ENCODE peak calls at places on chromosome 12, in nine cellular contexts. One of them, this sample, is unnamed.

GRCh38 chr12:2793561-2793960 is 1.2 kb upstream of the FKBP4 start:
- DNase-seq in frontal cortex: no peak
- DNase-seq in type B pancreatic cell: no peak
- DNase-seq in choroid plexus epithelial cell: no peak
- DNase-seq in progenitor cell of endocrine pancreas: no peak
- DNase-seq in stimulated activated CD8-positive, alpha-beta memory T cell treated with anti-CD3 and anti-CD28 coated beads, Interleukin-12 subunit alpha, Interleukin-12 subunit beta, amount 100 ng/mL, for 1 hour: no peak
- DNase-seq in fibroblast of lung: no peak
- DNase-seq in SW 1271: no peak
- DNase-seq in KG1: no peak
- DNase-seq in this sample: no peak

GRCh38 chr12:118237908-118238307 is 102.0 kb downstream of the PEBP1 start:
- DNase-seq in frontal cortex: no peak
- DNase-seq in type B pancreatic cell: no peak
- DNase-seq in choroid plexus epithelial cell: peak
- DNase-seq in progenitor cell of endocrine pancreas: no peak
- DNase-seq in stimulated activated CD8-positive, alpha-beta memory T cell treated with anti-CD3 and anti-CD28 coated beads, Interleukin-12 subunit alpha, Interleukin-12 subunit beta, amount 100 ng/mL, for 1 hour: no peak
- DNase-seq in fibroblast of lung: no peak
- DNase-seq in SW 1271: no peak
- DNase-seq in KG1: no peak
- DNase-seq in this sample: no peak

GRCh38 chr12:104025771-104026170 is 24.2 kb downstream of the GLT8D2 start:
- DNase-seq in frontal cortex: no peak
- DNase-seq in type B pancreatic cell: no peak
- DNase-seq in choroid plexus epithelial cell: no peak
- DNase-seq in progenitor cell of endocrine pancreas: no peak
- DNase-seq in stimulated activated CD8-positive, alpha-beta memory T cell treated with anti-CD3 and anti-CD28 coated beads, Interleukin-12 subunit alpha, Interleukin-12 subunit beta, amount 100 ng/mL, for 1 hour: no peak
- DNase-seq in fibroblast of lung: no peak
- DNase-seq in SW 1271: no peak
- DNase-seq in KG1: no peak
- DNase-seq in this sample: no peak

GRCh38 chr12:52056801-52057613 is 5.8 kb downstream of the NR4A1 start:
- DNase-seq in frontal cortex: no peak
- DNase-seq in type B pancreatic cell: no peak
- DNase-seq in choroid plexus epithelial cell: no peak
- DNase-seq in progenitor cell of endocrine pancreas: no peak
- DNase-seq in stimulated activated CD8-positive, alpha-beta memory T cell treated with anti-CD3 and anti-CD28 coated beads, Interleukin-12 subunit alpha, Interleukin-12 subunit beta, amount 100 ng/mL, for 1 hour: no peak
- DNase-seq in fibroblast of lung: peak
- DNase-seq in SW 1271: no peak
- DNase-seq in KG1: no peak
- DNase-seq in this sample: no peak

GRCh38 chr12:106976013-106976658 is 10.8 kb downstream of the MTERF2 start:
- DNase-seq in frontal cortex: no peak
- DNase-seq in type B pancreatic cell: no peak
- DNase-seq in choroid plexus epithelial cell: peak
- DNase-seq in progenitor cell of endocrine pancreas: no peak
- DNase-seq in stimulated activated CD8-positive, alpha-beta memory T cell treated with anti-CD3 and anti-CD28 coated beads, Interleukin-12 subunit alpha, Interleukin-12 subunit beta, amount 100 ng/mL, for 1 hour: no peak
- DNase-seq in fibroblast of lung: peak
- DNase-seq in SW 1271: no peak
- DNase-seq in KG1: no peak
- DNase-seq in this sample: no peak

GRCh38 chr12:21676781-21677180 is 19.1 kb upstream of the LDHB start:
- DNase-seq in frontal cortex: no peak
- DNase-seq in type B pancreatic cell: no peak
- DNase-seq in choroid plexus epithelial cell: no peak
- DNase-seq in progenitor cell of endocrine pancreas: no peak
- DNase-seq in stimulated activated CD8-positive, alpha-beta memory T cell treated with anti-CD3 and anti-CD28 coated beads, Interleukin-12 subunit alpha, Interleukin-12 subunit beta, amount 100 ng/mL, for 1 hour: no peak
- DNase-seq in fibroblast of lung: no peak
- DNase-seq in SW 1271: no peak
- DNase-seq in KG1: no peak
- DNase-seq in this sample: no peak

GRCh38 chr12:93130371-93131049 is 201.4 kb upstream of the EEA1 start:
- DNase-seq in frontal cortex: no peak
- DNase-seq in type B pancreatic cell: no peak
- DNase-seq in choroid plexus epithelial cell: no peak
- DNase-seq in progenitor cell of endocrine pancreas: no peak
- DNase-seq in stimulated activated CD8-positive, alpha-beta memory T cell treated with anti-CD3 and anti-CD28 coated beads, Interleukin-12 subunit alpha, Interleukin-12 subunit beta, amount 100 ng/mL, for 1 hour: no peak
- DNase-seq in fibroblast of lung: no peak
- DNase-seq in SW 1271: no peak
- DNase-seq in KG1: no peak
- DNase-seq in this sample: no peak

GRCh38 chr12:6292606-6293005 is 17.9 kb upstream of the PLEKHG6 start:
- DNase-seq in frontal cortex: no peak
- DNase-seq in type B pancreatic cell: no peak
- DNase-seq in choroid plexus epithelial cell: peak
- DNase-seq in progenitor cell of endocrine pancreas: no peak
- DNase-seq in stimulated activated CD8-positive, alpha-beta memory T cell treated with anti-CD3 and anti-CD28 coated beads, Interleukin-12 subunit alpha, Interleukin-12 subunit beta, amount 100 ng/mL, for 1 hour: no peak
- DNase-seq in fibroblast of lung: peak
- DNase-seq in SW 1271: no peak
- DNase-seq in KG1: no peak
- DNase-seq in this sample: no peak

GRCh38 chr12:92158711-92159534 is 13.3 kb upstream of the BTG1 start:
- DNase-seq in frontal cortex: no peak
- DNase-seq in type B pancreatic cell: no peak
- DNase-seq in choroid plexus epithelial cell: no peak
- DNase-seq in progenitor cell of endocrine pancreas: no peak
- DNase-seq in stimulated activated CD8-positive, alpha-beta memory T cell treated with anti-CD3 and anti-CD28 coated beads, Interleukin-12 subunit alpha, Interleukin-12 subunit beta, amount 100 ng/mL, for 1 hour: no peak
- DNase-seq in fibroblast of lung: peak
- DNase-seq in SW 1271: no peak
- DNase-seq in KG1: peak
- DNase-seq in this sample: no peak

GRCh38 chr12:9741726-9742125 is 8.8 kb upstream of the CLECL1 start:
- DNase-seq in frontal cortex: no peak
- DNase-seq in type B pancreatic cell: no peak
- DNase-seq in choroid plexus epithelial cell: no peak
- DNase-seq in progenitor cell of endocrine pancreas: no peak
- DNase-seq in stimulated activated CD8-positive, alpha-beta memory T cell treated with anti-CD3 and anti-CD28 coated beads, Interleukin-12 subunit alpha, Interleukin-12 subunit beta, amount 100 ng/mL, for 1 hour: peak
- DNase-seq in fibroblast of lung: no peak
- DNase-seq in SW 1271: no peak
- DNase-seq in KG1: peak
- DNase-seq in this sample: peak

GRCh38 chr12:106428379-106428778 is 70.8 kb downstream of the POLR3B start:
- DNase-seq in frontal cortex: no peak
- DNase-seq in type B pancreatic cell: no peak
- DNase-seq in choroid plexus epithelial cell: peak
- DNase-seq in progenitor cell of endocrine pancreas: no peak
- DNase-seq in stimulated activated CD8-positive, alpha-beta memory T cell treated with anti-CD3 and anti-CD28 coated beads, Interleukin-12 subunit alpha, Interleukin-12 subunit beta, amount 100 ng/mL, for 1 hour: no peak
- DNase-seq in fibroblast of lung: peak
- DNase-seq in SW 1271: no peak
- DNase-seq in KG1: no peak
- DNase-seq in this sample: no peak

GRCh38 chr12:131753757-131754156 is 42.9 kb downstream of the SFSWAP start:
- DNase-seq in frontal cortex: no peak
- DNase-seq in type B pancreatic cell: no peak
- DNase-seq in choroid plexus epithelial cell: no peak
- DNase-seq in progenitor cell of endocrine pancreas: no peak
- DNase-seq in stimulated activated CD8-positive, alpha-beta memory T cell treated with anti-CD3 and anti-CD28 coated beads, Interleukin-12 subunit alpha, Interleukin-12 subunit beta, amount 100 ng/mL, for 1 hour: no peak
- DNase-seq in fibroblast of lung: no peak
- DNase-seq in SW 1271: no peak
- DNase-seq in KG1: no peak
- DNase-seq in this sample: no peak

GRCh38 chr12:84727964-84728363 is 184.6 kb downstream of the SLC6A15 start:
- DNase-seq in frontal cortex: no peak
- DNase-seq in type B pancreatic cell: no peak
- DNase-seq in choroid plexus epithelial cell: peak
- DNase-seq in progenitor cell of endocrine pancreas: no peak
- DNase-seq in stimulated activated CD8-positive, alpha-beta memory T cell treated with anti-CD3 and anti-CD28 coated beads, Interleukin-12 subunit alpha, Interleukin-12 subunit beta, amount 100 ng/mL, for 1 hour: no peak
- DNase-seq in fibroblast of lung: no peak
- DNase-seq in SW 1271: no peak
- DNase-seq in KG1: no peak
- DNase-seq in this sample: no peak

GRCh38 chr12:76621582-76622024 is 62.0 kb upstream of the OSBPL8 start:
- DNase-seq in frontal cortex: peak
- DNase-seq in type B pancreatic cell: no peak
- DNase-seq in choroid plexus epithelial cell: peak
- DNase-seq in progenitor cell of endocrine pancreas: peak
- DNase-seq in stimulated activated CD8-positive, alpha-beta memory T cell treated with anti-CD3 and anti-CD28 coated beads, Interleukin-12 subunit alpha, Interleukin-12 subunit beta, amount 100 ng/mL, for 1 hour: peak
- DNase-seq in fibroblast of lung: peak
- DNase-seq in SW 1271: no peak
- DNase-seq in KG1: peak
- DNase-seq in this sample: peak

GRCh38 chr12:124862768-124863408 is 776 bp downstream of the SCARB1 start:
- DNase-seq in frontal cortex: no peak
- DNase-seq in type B pancreatic cell: no peak
- DNase-seq in choroid plexus epithelial cell: peak
- DNase-seq in progenitor cell of endocrine pancreas: no peak
- DNase-seq in stimulated activated CD8-positive, alpha-beta memory T cell treated with anti-CD3 and anti-CD28 coated beads, Interleukin-12 subunit alpha, Interleukin-12 subunit beta, amount 100 ng/mL, for 1 hour: no peak
- DNase-seq in fibroblast of lung: peak
- DNase-seq in SW 1271: no peak
- DNase-seq in KG1: peak
- DNase-seq in this sample: no peak

GRCh38 chr12:121250359-121250758 is 40.4 kb downstream of the P2RX4 start:
- DNase-seq in frontal cortex: no peak
- DNase-seq in type B pancreatic cell: no peak
- DNase-seq in choroid plexus epithelial cell: no peak
- DNase-seq in progenitor cell of endocrine pancreas: no peak
- DNase-seq in stimulated activated CD8-positive, alpha-beta memory T cell treated with anti-CD3 and anti-CD28 coated beads, Interleukin-12 subunit alpha, Interleukin-12 subunit beta, amount 100 ng/mL, for 1 hour: no peak
- DNase-seq in fibroblast of lung: no peak
- DNase-seq in SW 1271: no peak
- DNase-seq in KG1: no peak
- DNase-seq in this sample: no peak

GRCh38 chr12:132275110-132275531 is 54.3 kb downstream of the GALNT9 start:
- DNase-seq in frontal cortex: no peak
- DNase-seq in type B pancreatic cell: no peak
- DNase-seq in choroid plexus epithelial cell: peak
- DNase-seq in progenitor cell of endocrine pancreas: no peak
- DNase-seq in stimulated activated CD8-positive, alpha-beta memory T cell treated with anti-CD3 and anti-CD28 coated beads, Interleukin-12 subunit alpha, Interleukin-12 subunit beta, amount 100 ng/mL, for 1 hour: no peak
- DNase-seq in fibroblast of lung: peak
- DNase-seq in SW 1271: no peak
- DNase-seq in KG1: no peak
- DNase-seq in this sample: no peak

GRCh38 chr12:130919115-130919514 is 34.6 kb upstream of the ADGRD1 start:
- DNase-seq in frontal cortex: no peak
- DNase-seq in type B pancreatic cell: no peak
- DNase-seq in choroid plexus epithelial cell: no peak
- DNase-seq in progenitor cell of endocrine pancreas: no peak
- DNase-seq in stimulated activated CD8-positive, alpha-beta memory T cell treated with anti-CD3 and anti-CD28 coated beads, Interleukin-12 subunit alpha, Interleukin-12 subunit beta, amount 100 ng/mL, for 1 hour: no peak
- DNase-seq in fibroblast of lung: no peak
- DNase-seq in SW 1271: no peak
- DNase-seq in KG1: no peak
- DNase-seq in this sample: no peak

GRCh38 chr12:91511795-91512420 is 329.3 kb upstream of the DCN start:
- DNase-seq in frontal cortex: no peak
- DNase-seq in type B pancreatic cell: no peak
- DNase-seq in choroid plexus epithelial cell: no peak
- DNase-seq in progenitor cell of endocrine pancreas: no peak
- DNase-seq in stimulated activated CD8-positive, alpha-beta memory T cell treated with anti-CD3 and anti-CD28 coated beads, Interleukin-12 subunit alpha, Interleukin-12 subunit beta, amount 100 ng/mL, for 1 hour: no peak
- DNase-seq in fibroblast of lung: no peak
- DNase-seq in SW 1271: no peak
- DNase-seq in KG1: no peak
- DNase-seq in this sample: no peak

GRCh38 chr12:116126610-116127009 is 150.9 kb downstream of the MED13L start:
- DNase-seq in frontal cortex: no peak
- DNase-seq in type B pancreatic cell: no peak
- DNase-seq in choroid plexus epithelial cell: no peak
- DNase-seq in progenitor cell of endocrine pancreas: no peak
- DNase-seq in stimulated activated CD8-positive, alpha-beta memory T cell treated with anti-CD3 and anti-CD28 coated beads, Interleukin-12 subunit alpha, Interleukin-12 subunit beta, amount 100 ng/mL, for 1 hour: no peak
- DNase-seq in fibroblast of lung: peak
- DNase-seq in SW 1271: no peak
- DNase-seq in KG1: no peak
- DNase-seq in this sample: no peak

GRCh38 chr12:47033081-47033480 is 46.3 kb upstream of the PCED1B start:
- DNase-seq in frontal cortex: no peak
- DNase-seq in type B pancreatic cell: no peak
- DNase-seq in choroid plexus epithelial cell: peak
- DNase-seq in progenitor cell of endocrine pancreas: no peak
- DNase-seq in stimulated activated CD8-positive, alpha-beta memory T cell treated with anti-CD3 and anti-CD28 coated beads, Interleukin-12 subunit alpha, Interleukin-12 subunit beta, amount 100 ng/mL, for 1 hour: no peak
- DNase-seq in fibroblast of lung: peak
- DNase-seq in SW 1271: no peak
- DNase-seq in KG1: no peak
- DNase-seq in this sample: no peak

GRCh38 chr12:15563683-15564082 is 225.5 kb downstream of the EPS8 start:
- DNase-seq in frontal cortex: no peak
- DNase-seq in type B pancreatic cell: no peak
- DNase-seq in choroid plexus epithelial cell: peak
- DNase-seq in progenitor cell of endocrine pancreas: no peak
- DNase-seq in stimulated activated CD8-positive, alpha-beta memory T cell treated with anti-CD3 and anti-CD28 coated beads, Interleukin-12 subunit alpha, Interleukin-12 subunit beta, amount 100 ng/mL, for 1 hour: no peak
- DNase-seq in fibroblast of lung: peak
- DNase-seq in SW 1271: no peak
- DNase-seq in KG1: no peak
- DNase-seq in this sample: no peak

GRCh38 chr12:132597333-132598283 is 12.8 kb downstream of the LRCOL1 start:
- DNase-seq in frontal cortex: no peak
- DNase-seq in type B pancreatic cell: no peak
- DNase-seq in choroid plexus epithelial cell: peak
- DNase-seq in progenitor cell of endocrine pancreas: no peak
- DNase-seq in stimulated activated CD8-positive, alpha-beta memory T cell treated with anti-CD3 and anti-CD28 coated beads, Interleukin-12 subunit alpha, Interleukin-12 subunit beta, amount 100 ng/mL, for 1 hour: no peak
- DNase-seq in fibroblast of lung: peak
- DNase-seq in SW 1271: no peak
- DNase-seq in KG1: no peak
- DNase-seq in this sample: peak

GRCh38 chr12:47032644-47033043 is 46.8 kb upstream of the PCED1B start:
- DNase-seq in frontal cortex: no peak
- DNase-seq in type B pancreatic cell: no peak
- DNase-seq in choroid plexus epithelial cell: peak
- DNase-seq in progenitor cell of endocrine pancreas: no peak
- DNase-seq in stimulated activated CD8-positive, alpha-beta memory T cell treated with anti-CD3 and anti-CD28 coated beads, Interleukin-12 subunit alpha, Interleukin-12 subunit beta, amount 100 ng/mL, for 1 hour: no peak
- DNase-seq in fibroblast of lung: peak
- DNase-seq in SW 1271: peak
- DNase-seq in KG1: peak
- DNase-seq in this sample: no peak

GRCh38 chr12:124167141-124167540 is 127.8 kb upstream of the RFLNA start:
- DNase-seq in frontal cortex: no peak
- DNase-seq in type B pancreatic cell: no peak
- DNase-seq in choroid plexus epithelial cell: no peak
- DNase-seq in progenitor cell of endocrine pancreas: no peak
- DNase-seq in stimulated activated CD8-positive, alpha-beta memory T cell treated with anti-CD3 and anti-CD28 coated beads, Interleukin-12 subunit alpha, Interleukin-12 subunit beta, amount 100 ng/mL, for 1 hour: no peak
- DNase-seq in fibroblast of lung: no peak
- DNase-seq in SW 1271: no peak
- DNase-seq in KG1: no peak
- DNase-seq in this sample: no peak

GRCh38 chr12:1767407-1768090 is 52.8 kb upstream of the LRTM2 start:
- DNase-seq in frontal cortex: no peak
- DNase-seq in type B pancreatic cell: no peak
- DNase-seq in choroid plexus epithelial cell: no peak
- DNase-seq in progenitor cell of endocrine pancreas: no peak
- DNase-seq in stimulated activated CD8-positive, alpha-beta memory T cell treated with anti-CD3 and anti-CD28 coated beads, Interleukin-12 subunit alpha, Interleukin-12 subunit beta, amount 100 ng/mL, for 1 hour: no peak
- DNase-seq in fibroblast of lung: no peak
- DNase-seq in SW 1271: no peak
- DNase-seq in KG1: no peak
- DNase-seq in this sample: no peak

GRCh38 chr12:104702565-104703139 is 245.9 kb downstream of the CHST11 start:
- DNase-seq in frontal cortex: no peak
- DNase-seq in type B pancreatic cell: no peak
- DNase-seq in choroid plexus epithelial cell: no peak
- DNase-seq in progenitor cell of endocrine pancreas: no peak
- DNase-seq in stimulated activated CD8-positive, alpha-beta memory T cell treated with anti-CD3 and anti-CD28 coated beads, Interleukin-12 subunit alpha, Interleukin-12 subunit beta, amount 100 ng/mL, for 1 hour: no peak
- DNase-seq in fibroblast of lung: no peak
- DNase-seq in SW 1271: no peak
- DNase-seq in KG1: no peak
- DNase-seq in this sample: no peak

GRCh38 chr12:49092086-49092815 is 2.4 kb downstream of the DHH start:
- DNase-seq in frontal cortex: peak
- DNase-seq in type B pancreatic cell: no peak
- DNase-seq in choroid plexus epithelial cell: peak
- DNase-seq in progenitor cell of endocrine pancreas: peak
- DNase-seq in stimulated activated CD8-positive, alpha-beta memory T cell treated with anti-CD3 and anti-CD28 coated beads, Interleukin-12 subunit alpha, Interleukin-12 subunit beta, amount 100 ng/mL, for 1 hour: peak
- DNase-seq in fibroblast of lung: no peak
- DNase-seq in SW 1271: no peak
- DNase-seq in KG1: no peak
- DNase-seq in this sample: no peak

GRCh38 chr12:47066278-47067048 is 13.0 kb upstream of the PCED1B start:
- DNase-seq in frontal cortex: no peak
- DNase-seq in type B pancreatic cell: no peak
- DNase-seq in choroid plexus epithelial cell: no peak
- DNase-seq in progenitor cell of endocrine pancreas: no peak
- DNase-seq in stimulated activated CD8-positive, alpha-beta memory T cell treated with anti-CD3 and anti-CD28 coated beads, Interleukin-12 subunit alpha, Interleukin-12 subunit beta, amount 100 ng/mL, for 1 hour: no peak
- DNase-seq in fibroblast of lung: peak
- DNase-seq in SW 1271: no peak
- DNase-seq in KG1: no peak
- DNase-seq in this sample: no peak

GRCh38 chr12:12883369-12884001 is 7.9 kb upstream of the GPRC5A start:
- DNase-seq in frontal cortex: no peak
- DNase-seq in type B pancreatic cell: no peak
- DNase-seq in choroid plexus epithelial cell: peak
- DNase-seq in progenitor cell of endocrine pancreas: no peak
- DNase-seq in stimulated activated CD8-positive, alpha-beta memory T cell treated with anti-CD3 and anti-CD28 coated beads, Interleukin-12 subunit alpha, Interleukin-12 subunit beta, amount 100 ng/mL, for 1 hour: no peak
- DNase-seq in fibroblast of lung: peak
- DNase-seq in SW 1271: no peak
- DNase-seq in KG1: no peak
- DNase-seq in this sample: no peak

GRCh38 chr12:91606662-91607377 is 424.2 kb upstream of the DCN start:
- DNase-seq in frontal cortex: no peak
- DNase-seq in type B pancreatic cell: no peak
- DNase-seq in choroid plexus epithelial cell: no peak
- DNase-seq in progenitor cell of endocrine pancreas: no peak
- DNase-seq in stimulated activated CD8-positive, alpha-beta memory T cell treated with anti-CD3 and anti-CD28 coated beads, Interleukin-12 subunit alpha, Interleukin-12 subunit beta, amount 100 ng/mL, for 1 hour: no peak
- DNase-seq in fibroblast of lung: no peak
- DNase-seq in SW 1271: no peak
- DNase-seq in KG1: no peak
- DNase-seq in this sample: no peak